ENCODE peak calls at places on chromosome 20, in seven cellular contexts. Q, V, I, J, T, S and C are unnamed samples.

GRCh38 chr20:24098886-24099285 is 110.3 kb upstream of the GGTLC1 start:
- DNase-seq in Q (no peak), V (no peak), T (peak), J (no peak), I (no peak), S (no peak), C (no peak)

GRCh38 chr20:36847009-36847709 is 28.8 kb upstream of the TLDC2 start:
- DNase-seq in Q (no peak), I (peak), S (no peak), J (no peak), V (peak), T (no peak), C (no peak)

GRCh38 chr20:37504404-37505096 is 16.5 kb upstream of the NNAT start:
- DNase-seq in Q (no peak), J (no peak), V (no peak), T (no peak), I (peak), S (no peak), C (no peak)

GRCh38 chr20:4811661-4812181 is 90.0 kb downstream of the PRND start:
- DNase-seq in J (peak), Q (peak), S (peak), I (no peak), T (no peak), V (peak), C (no peak)

GRCh38 chr20:33433875-33434274 is 9.7 kb downstream of the SNTA1 start:
- DNase-seq in I (no peak), V (no peak), Q (no peak), J (no peak), T (no peak), S (no peak), C (no peak)

GRCh38 chr20:47220161-47220582 is 136.3 kb downstream of the ZMYND8 start:
- DNase-seq in T (no peak), Q (peak), J (no peak), V (no peak), S (peak), I (peak), C (peak)

GRCh38 chr20:1711826-1712601 is 54.4 kb upstream of the SIRPG start:
- DNase-seq in I (no peak), T (no peak), Q (no peak), S (no peak), J (no peak), V (no peak), C (no peak)

GRCh38 chr20:34262488-34263288 is 21.5 kb downstream of the ASIP start:
- DNase-seq in V (peak), T (peak), J (no peak), Q (no peak), S (no peak), I (no peak), C (peak)

GRCh38 chr20:31708839-31709534 is 13.7 kb downstream of the BCL2L1 start:
- DNase-seq in I (no peak), S (no peak), V (peak), T (no peak), J (peak), Q (peak), C (no peak)

GRCh38 chr20:4227085-4227821 is 211.9 kb upstream of the RNF24 start:
- DNase-seq in I (peak), S (no peak), V (no peak), J (no peak), Q (peak), T (peak), C (no peak)

GRCh38 chr20:47758517-47759450 is 26.5 kb downstream of the SULF2 start:
- DNase-seq in S (no peak), V (no peak), I (no peak), T (no peak), J (no peak), Q (no peak), C (peak)

GRCh38 chr20:56875052-56875663 is 246.1 kb downstream of the TFAP2C start:
- DNase-seq in Q (no peak), I (no peak), J (no peak), T (peak), V (no peak), S (no peak), C (no peak)

GRCh38 chr20:1005452-1006027 is 3.4 kb upstream of the RSPO4 start:
- DNase-seq in T (no peak), Q (peak), I (peak), S (no peak), J (no peak), V (no peak), C (peak)

GRCh38 chr20:52893498-52893897 is 78.7 kb upstream of the TSHZ2 start:
- DNase-seq in V (no peak), J (no peak), Q (no peak), T (no peak), I (no peak), S (no peak), C (no peak)

GRCh38 chr20:51469578-51470520 is 72.7 kb downstream of the NFATC2 start:
- DNase-seq in I (no peak), Q (peak), S (no peak), J (peak), V (no peak), T (no peak), C (no peak)

GRCh38 chr20:3843490-3843889 is 3.1 kb upstream of the MAVS start:
- DNase-seq in S (no peak), V (no peak), T (peak), I (no peak), J (no peak), Q (no peak), C (no peak)

GRCh38 chr20:17614176-17614811 is 44.4 kb downstream of the DSTN start:
- DNase-seq in S (no peak), T (no peak), I (no peak), J (peak), V (peak), Q (no peak), C (peak)

GRCh38 chr20:61985096-61985495 is 80.6 kb downstream of the TAF4 start:
- DNase-seq in V (no peak), Q (no peak), S (no peak), I (no peak), J (no peak), T (no peak), C (no peak)

GRCh38 chr20:13231031-13231752 is 10.1 kb downstream of the ISM1 start:
- DNase-seq in I (no peak), T (peak), J (no peak), V (no peak), Q (no peak), S (no peak), C (no peak)

GRCh38 chr20:1430004-1430451 is 36.6 kb downstream of the NSFL1C start:
- DNase-seq in I (no peak), J (no peak), Q (no peak), V (no peak), T (peak), S (no peak), C (no peak)

GRCh38 chr20:20085812-20086211 is 33.5 kb downstream of the CFAP61 start:
- DNase-seq in S (no peak), Q (no peak), J (no peak), V (peak), T (no peak), I (no peak), C (no peak)

GRCh38 chr20:31542201-31542842 is 28.1 kb downstream of the HM13 start:
- DNase-seq in T (no peak), V (no peak), S (no peak), J (no peak), Q (no peak), I (no peak), C (no peak)

GRCh38 chr20:32456869-32457421 is 98.8 kb downstream of the ASXL1 start:
- DNase-seq in T (no peak), I (peak), V (peak), S (no peak), J (no peak), Q (peak), C (peak)

GRCh38 chr20:5621305-5621704 is 128.9 kb upstream of the SHLD1 start:
- DNase-seq in V (peak), S (no peak), T (no peak), J (no peak), Q (no peak), I (no peak), C (no peak)

GRCh38 chr20:13302647-13303425 is 81.8 kb downstream of the ISM1 start:
- DNase-seq in T (no peak), J (no peak), I (peak), Q (peak), V (no peak), S (no peak), C (peak)

GRCh38 chr20:51750037-51750769 is 18.0 kb downstream of the ATP9A start:
- DNase-seq in S (no peak), Q (no peak), V (peak), J (no peak), I (no peak), T (peak), C (no peak)

GRCh38 chr20:14947536-14947935 is 610.1 kb upstream of the FLRT3 start:
- DNase-seq in V (no peak), Q (no peak), S (no peak), T (no peak), J (no peak), I (no peak), C (no peak)

GRCh38 chr20:14950633-14951032 is 613.2 kb upstream of the FLRT3 start:
- DNase-seq in J (no peak), T (no peak), V (no peak), I (no peak), S (no peak), Q (no peak), C (no peak)

GRCh38 chr20:14951105-14951504 is 613.7 kb upstream of the FLRT3 start:
- DNase-seq in I (no peak), V (no peak), J (no peak), S (no peak), T (no peak), Q (no peak), C (no peak)

GRCh38 chr20:14951707-14952106 is 614.3 kb upstream of the FLRT3 start:
- DNase-seq in J (no peak), S (no peak), Q (no peak), V (no peak), I (no peak), T (peak), C (no peak)

GRCh38 chr20:14948416-14948815 is 611.0 kb upstream of the FLRT3 start:
- DNase-seq in S (no peak), I (no peak), J (no peak), Q (no peak), V (no peak), T (no peak), C (no peak)
- TF ChIP-seq CTCF in S (no peak), I (peak), J (no peak), Q (no peak), V (no peak), T (no peak), C (no peak)

DNA sequence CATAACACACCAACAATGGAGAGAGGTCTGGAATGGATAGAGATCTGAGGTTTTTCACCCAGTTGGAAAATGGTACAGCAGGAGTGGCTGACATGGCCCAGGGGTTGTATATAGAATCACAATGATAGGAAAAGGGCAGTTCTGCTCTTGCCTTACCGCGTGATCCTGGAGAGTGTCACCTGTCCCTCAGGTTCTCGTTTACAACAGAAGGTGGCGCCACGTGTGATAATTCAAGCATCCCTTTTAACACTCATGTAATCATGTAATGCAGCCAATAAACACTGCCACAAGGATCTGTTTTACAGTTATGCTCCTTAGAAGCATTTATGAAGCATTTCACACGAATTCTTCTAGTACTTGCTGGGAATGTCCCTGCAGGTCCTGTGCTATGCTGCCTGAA is 12.9 kb upstream of the WFDC2 start:
- DNase-seq in T (no peak), S (no peak), J (no peak), Q (peak), I (peak), V (peak), C (peak)
- TF ChIP-seq CTCF in T (peak), S (peak), J (no peak), Q (peak), I (peak), V (peak), C (no peak)

GRCh38 chr20:11181964-11182363 is 508.2 kb upstream of the JAG1 start:
- DNase-seq in J (no peak), I (no peak), Q (no peak), V (no peak), S (no peak), T (no peak), C (no peak)
- TF ChIP-seq CTCF in J (no peak), I (peak), Q (no peak), V (no peak), S (no peak), T (peak), C (no peak)

GRCh38 chr20:16245879-16246278 is 327.4 kb downstream of the KIF16B start:
- DNase-seq in I (no peak), S (no peak), Q (no peak), V (no peak), J (no peak), T (no peak), C (no peak)

GRCh38 chr20:16246870-16247269 is 326.4 kb downstream of the KIF16B start:
- DNase-seq in I (no peak), S (no peak), V (no peak), J (no peak), T (no peak), Q (no peak), C (no peak)

GRCh38 chr20:16241911-16242310 is 331.3 kb downstream of the KIF16B start:
- DNase-seq in T (no peak), Q (peak), V (no peak), S (no peak), J (no peak), I (peak), C (no peak)

GRCh38 chr20:16240355-16240754 is 332.9 kb downstream of the KIF16B start:
- DNase-seq in V (no peak), T (no peak), J (no peak), Q (no peak), I (no peak), S (no peak), C (no peak)

GRCh38 chr20:16243470-16243869 is 329.8 kb downstream of the KIF16B start:
- DNase-seq in S (no peak), J (no peak), T (no peak), V (no peak), Q (peak), I (no peak), C (no peak)
- TF ChIP-seq CTCF in S (no peak), J (no peak), T (no peak), V (no peak), Q (peak), I (peak), C (no peak)

GRCh38 chr20:63520594-63520938 is at the start of gene PPDPF:
- DNase-seq in S (peak), J (peak), Q (peak), T (no peak), I (no peak), V (peak), C (peak)

GRCh38 chr20:63521602-63522001 is 1.0 kb downstream of the PPDPF start:
- DNase-seq in J (peak), V (no peak), Q (no peak), S (no peak), I (peak), T (no peak), C (no peak)

GRCh38 chr20:63519765-63520593 is 586 bp upstream of the PPDPF start:
- DNase-seq in S (peak), Q (peak), V (no peak), J (peak), T (no peak), I (peak), C (peak)

GRCh38 chr20:63522091-63522868 is 1.7 kb downstream of the PPDPF start:
- DNase-seq in S (no peak), Q (no peak), V (no peak), J (peak), I (no peak), T (no peak), C (no peak)

GRCh38 chr20:63520939-63521601 is 505 bp downstream of the PPDPF start:
- DNase-seq in J (peak), T (no peak), V (peak), I (peak), S (peak), Q (peak), C (peak)
- TF ChIP-seq CTCF in J (no peak), T (no peak), V (no peak), I (peak), S (no peak), Q (peak), C (peak)

GRCh38 chr20:40938020-40938419 is 90.6 kb upstream of the TOP1 start:
- DNase-seq in V (no peak), J (no peak), T (no peak), Q (peak), S (no peak), I (no peak), C (no peak)
- TF ChIP-seq CTCF in V (no peak), J (no peak), T (no peak), Q (peak), S (no peak), I (peak), C (no peak)

DNA sequence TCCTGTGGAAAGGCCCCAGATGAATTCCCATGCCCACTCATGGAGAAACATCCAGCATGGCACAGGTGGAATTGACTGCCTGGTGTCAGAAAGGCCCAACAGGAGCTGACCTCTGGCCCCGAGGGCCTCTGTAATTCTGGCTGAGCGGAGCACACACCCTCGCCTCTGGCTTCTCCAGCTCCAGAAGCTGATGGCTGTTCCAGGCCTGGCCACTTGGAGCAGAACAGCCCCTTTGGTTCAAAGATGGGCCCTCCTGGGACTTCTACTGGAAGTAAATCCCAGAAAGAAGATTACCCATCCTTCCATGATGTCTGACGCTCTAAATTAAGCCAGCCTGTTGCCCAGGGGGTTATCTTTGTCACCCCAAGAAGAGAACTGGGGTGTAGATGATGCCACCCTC is 275.1 kb upstream of the CDH4 start:
- DNase-seq in V (no peak), Q (no peak), T (no peak), J (no peak), I (no peak), S (no peak), C (no peak)
- TF ChIP-seq CTCF in V (no peak), Q (no peak), T (no peak), J (no peak), I (no peak), S (no peak), C (no peak)

DNA sequence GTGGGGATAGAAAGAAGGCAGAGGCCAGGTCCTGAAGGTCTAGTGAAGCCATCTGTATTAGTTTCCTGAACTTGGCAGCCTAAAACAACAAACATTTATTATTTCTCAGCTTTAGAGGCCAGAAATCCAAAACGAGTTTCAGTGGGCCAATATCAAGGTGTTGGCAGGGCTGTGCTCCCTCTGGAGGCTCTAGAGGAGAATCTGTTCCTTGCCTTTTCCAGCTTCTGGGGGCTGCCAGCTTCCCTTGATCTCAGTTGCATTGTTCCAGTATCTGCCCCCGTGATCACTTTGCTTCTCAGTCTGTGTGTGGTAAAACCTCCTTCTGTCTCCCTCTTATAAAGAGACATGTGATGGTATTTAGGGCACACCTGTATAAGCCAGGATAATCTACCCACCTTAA is 82.4 kb downstream of the MAFB start:
- DNase-seq in T (no peak), V (no peak), J (no peak), S (no peak), Q (no peak), I (no peak), C (no peak)
- TF ChIP-seq CTCF in T (no peak), V (no peak), J (no peak), S (no peak), Q (no peak), I (no peak), C (no peak)

GRCh38 chr20:41748051-41748450 is 129.9 kb upstream of the CHD6 start:
- DNase-seq in J (no peak), T (no peak), S (no peak), I (no peak), V (no peak), Q (no peak), C (no peak)

GRCh38 chr20:41750137-41750536 is 132.0 kb upstream of the CHD6 start:
- DNase-seq in S (no peak), V (no peak), Q (no peak), I (no peak), T (no peak), J (no peak), C (no peak)

GRCh38 chr20:41747226-41747625 is 129.0 kb upstream of the CHD6 start:
- DNase-seq in J (no peak), S (no peak), T (no peak), I (no peak), V (no peak), Q (no peak), C (no peak)

GRCh38 chr20:41748756-41749582 is 130.8 kb upstream of the CHD6 start:
- DNase-seq in S (no peak), I (peak), J (no peak), T (no peak), Q (no peak), V (no peak), C (no peak)

DNA sequence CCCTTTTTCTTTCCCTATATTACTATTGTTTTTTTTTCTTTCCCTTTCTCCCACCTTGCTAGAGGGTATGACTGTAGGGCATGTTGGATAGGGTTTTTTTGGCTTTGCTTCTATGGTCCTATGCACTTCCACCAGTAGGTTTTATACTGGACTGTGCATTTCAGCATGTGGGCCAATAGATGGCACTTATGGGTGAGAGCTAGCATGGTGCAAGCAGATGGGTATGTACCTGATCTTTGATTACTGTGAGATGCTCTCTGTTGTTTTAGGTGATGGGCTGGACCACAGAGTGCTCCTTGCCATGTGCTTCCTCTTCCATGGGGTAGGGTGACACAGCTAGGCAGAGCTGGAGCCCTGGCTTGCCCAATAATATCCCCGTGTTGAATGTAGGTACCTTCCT is 128.5 kb upstream of the CHD6 start:
- DNase-seq in I (peak), S (no peak), J (no peak), T (no peak), V (no peak), Q (peak), C (no peak)
- TF ChIP-seq CTCF in I (peak), S (no peak), J (no peak), T (no peak), V (no peak), Q (peak), C (no peak)

GRCh38 chr20:25987073-25987927 is 290.6 kb upstream of the ZNF337 start:
- DNase-seq in V (no peak), S (peak), J (peak), T (no peak), Q (peak), I (no peak), C (peak)
- TF ChIP-seq CTCF in V (no peak), S (peak), J (peak), T (peak), Q (peak), I (no peak), C (no peak)